ENCODE peak calls at places on chromosomes 6 and 20, in four cellular contexts. B is tibial artery, P is right lobe of liver, D is tibial nerve. Q is an unnamed sample.

GRCh38 chr6:25232478-25232877 is 46.7 kb upstream of the CARMIL1 start:
- DNase-seq in B (no peak), P (no peak), D (no peak), Q (peak; percentile 71)

GRCh38 chr20:25273541-25274358 is 25.9 kb downstream of the PYGB start:
- DNase-seq in B (peak; percentile 65), P (no peak), D (no peak), Q (no peak)

GRCh38 chr6:70520575-70520974 is 46.2 kb upstream of the SDHAF4 start:
- DNase-seq in B (no peak), P (no peak), D (no peak), Q (peak; percentile 12)

GRCh38 chr6:94645191-94645590 is 932.1 kb upstream of the MANEA start:
- DNase-seq in B (no peak), P (no peak), D (no peak), Q (no peak)

GRCh38 chr20:2386516-2387179 is 5.9 kb downstream of the TGM6 start:
- DNase-seq in B (no peak), P (no peak), D (no peak), Q (peak; percentile 88)

GRCh38 chr6:79466222-79466834 is 70.9 kb downstream of the LCA5 start:
- DNase-seq in B (no peak), P (no peak), D (no peak), Q (peak; percentile 19)

GRCh38 chr6:147156218-147156617 is 48.0 kb upstream of the STXBP5 start:
- DNase-seq in B (no peak), P (no peak), D (no peak), Q (no peak)

GRCh38 chr20:7770046-7770445 is 170.2 kb downstream of the HAO1 start:
- DNase-seq in B (no peak), P (no peak), D (no peak), Q (no peak)

GRCh38 chr6:89084542-89084941 is 4.0 kb downstream of the PNRC1 start:
- DNase-seq in B (no peak), P (no peak), D (no peak), Q (no peak)

GRCh38 chr6:33822575-33823395 is 19.0 kb upstream of the MLN start:
- DNase-seq in B (no peak), P (no peak), D (no peak), Q (no peak)

GRCh38 chr6:75602164-75602896 is 650 bp downstream of the SENP6 start:
- DNase-seq in B (peak; percentile 77), P (peak; percentile 72), D (peak; percentile 28), Q (no peak)

GRCh38 chr6:136037885-136038460 is 186.5 kb downstream of the PDE7B start:
- DNase-seq in B (no peak), P (no peak), D (no peak), Q (peak; percentile 19)

GRCh38 chr6:6751615-6752014 is 163.1 kb downstream of the LY86 start:
- DNase-seq in B (no peak), P (no peak), D (peak; percentile 28), Q (no peak)

GRCh38 chr6:167860546-167861226 is 34.0 kb downstream of the AFDN start:
- DNase-seq in B (no peak), P (no peak), D (no peak), Q (no peak)

GRCh38 chr20:17889226-17889625 is 79.4 kb downstream of the SNX5 start:
- DNase-seq in B (no peak), P (no peak), D (no peak), Q (peak; percentile 50)

GRCh38 chr6:64293298-64293697 is 657.7 kb downstream of the PHF3 start:
- DNase-seq in B (no peak), P (no peak), D (no peak), Q (no peak)

GRCh38 chr6:41051873-41052272 is 1.1 kb upstream of the APOBEC2 start:
- DNase-seq in B (no peak), P (no peak), D (no peak), Q (no peak)

GRCh38 chr6:157800420-157801237 is 22.4 kb upstream of the SNX9 start:
- DNase-seq in B (no peak), P (no peak), D (no peak), Q (peak; percentile 47)

GRCh38 chr20:41524980-41525613 is 93.1 kb downstream of the CHD6 start:
- DNase-seq in B (peak; percentile 70), P (peak; percentile 65), D (peak; percentile 43), Q (peak; percentile 29)

GRCh38 chr6:149450679-149451360 is 34.0 kb downstream of the ZC3H12D start:
- DNase-seq in B (peak; percentile 74), P (no peak), D (no peak), Q (no peak)

GRCh38 chr6:21527731-21528130 is 65.8 kb upstream of the SOX4 start:
- DNase-seq in B (no peak), P (no peak), D (no peak), Q (no peak)

GRCh38 chr6:155444120-155444917 is 11.3 kb downstream of the NOX3 start:
- DNase-seq in B (no peak), P (no peak), D (no peak), Q (peak; percentile 9)

GRCh38 chr20:42652261-42652660 is 537.4 kb downstream of the PTPRT start:
- DNase-seq in B (no peak), P (no peak), D (no peak), Q (no peak)

GRCh38 chr20:19880256-19881079 is 122.4 kb downstream of the RIN2 start:
- DNase-seq in B (no peak), P (no peak), D (no peak), Q (peak; percentile 72)

GRCh38 chr6:47146426-47147174 is 104.5 kb upstream of the ADGRF1 start:
- DNase-seq in B (no peak), P (no peak), D (no peak), Q (peak; percentile 60)

GRCh38 chr20:50510706-50511401 is 671 bp downstream of the PTPN1 start:
- DNase-seq in B (no peak), P (peak; percentile 64), D (no peak), Q (no peak)

GRCh38 chr20:53940883-53941546 is 129.4 kb downstream of the BCAS1 start:
- DNase-seq in B (no peak), P (no peak), D (peak; percentile 47), Q (peak; percentile 91)

GRCh38 chr6:11374036-11375010 is 141.9 kb upstream of the NEDD9 start:
- DNase-seq in B (no peak), P (no peak), D (no peak), Q (no peak)

GRCh38 chr6:75601608-75602163 is at the start of gene SENP6:
- DNase-seq in B (peak; percentile 90), P (peak; percentile 89), D (peak; percentile 63), Q (peak; percentile 75)

GRCh38 chr6:168374051-168374502 is 54.5 kb upstream of the DACT2 start:
- DNase-seq in B (no peak), P (no peak), D (no peak), Q (no peak)

GRCh38 chr6:160995271-160995670 is 3.7 kb downstream of the MAP3K4 start:
- DNase-seq in B (no peak), P (no peak), D (no peak), Q (no peak)

GRCh38 chr20:63247678-63248228 is 6.5 kb downstream of the NKAIN4 start:
- DNase-seq in B (no peak), P (no peak), D (no peak), Q (no peak)

GRCh38 chr6:30113377-30113759 is 478 bp upstream of the TRIM31 start:
- DNase-seq in B (no peak), P (no peak), D (no peak), Q (no peak)

GRCh38 chr6:21710908-21711627 is 117.5 kb downstream of the SOX4 start:
- DNase-seq in B (no peak), P (no peak), D (no peak), Q (no peak)

GRCh38 chr6:169008641-169009040 is 245.0 kb downstream of the THBS2 start:
- DNase-seq in B (no peak), P (no peak), D (no peak), Q (no peak)

GRCh38 chr20:9515761-9516657 is 1.6 kb downstream of the LAMP5 start:
- DNase-seq in B (no peak), P (no peak), D (no peak), Q (no peak)

DNA sequence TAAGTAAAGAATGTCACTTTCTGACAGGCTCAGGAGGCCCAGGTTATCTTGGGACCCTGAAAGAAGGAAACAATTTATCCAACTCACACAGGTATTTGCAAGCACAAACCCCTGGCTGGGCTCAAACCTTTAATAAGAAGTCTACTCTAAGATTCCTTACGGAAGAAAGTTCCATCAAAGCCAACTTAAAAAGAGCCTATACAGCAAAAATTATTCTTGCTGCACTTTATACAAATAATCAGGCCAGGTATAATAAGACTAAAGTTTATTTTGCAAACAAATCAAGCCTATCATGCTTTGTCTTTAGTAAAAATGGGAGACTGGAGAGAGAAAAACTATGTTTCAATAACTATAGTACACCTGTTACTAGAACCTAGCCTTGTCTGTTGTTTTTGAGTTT is 102.1 kb downstream of the DTNBP1 start:
- DNase-seq in B (no peak), P (no peak), D (no peak), Q (no peak)
- TF ChIP-seq CTCF in B (no peak), P (no peak), D (no peak), Q (no peak)

DNA sequence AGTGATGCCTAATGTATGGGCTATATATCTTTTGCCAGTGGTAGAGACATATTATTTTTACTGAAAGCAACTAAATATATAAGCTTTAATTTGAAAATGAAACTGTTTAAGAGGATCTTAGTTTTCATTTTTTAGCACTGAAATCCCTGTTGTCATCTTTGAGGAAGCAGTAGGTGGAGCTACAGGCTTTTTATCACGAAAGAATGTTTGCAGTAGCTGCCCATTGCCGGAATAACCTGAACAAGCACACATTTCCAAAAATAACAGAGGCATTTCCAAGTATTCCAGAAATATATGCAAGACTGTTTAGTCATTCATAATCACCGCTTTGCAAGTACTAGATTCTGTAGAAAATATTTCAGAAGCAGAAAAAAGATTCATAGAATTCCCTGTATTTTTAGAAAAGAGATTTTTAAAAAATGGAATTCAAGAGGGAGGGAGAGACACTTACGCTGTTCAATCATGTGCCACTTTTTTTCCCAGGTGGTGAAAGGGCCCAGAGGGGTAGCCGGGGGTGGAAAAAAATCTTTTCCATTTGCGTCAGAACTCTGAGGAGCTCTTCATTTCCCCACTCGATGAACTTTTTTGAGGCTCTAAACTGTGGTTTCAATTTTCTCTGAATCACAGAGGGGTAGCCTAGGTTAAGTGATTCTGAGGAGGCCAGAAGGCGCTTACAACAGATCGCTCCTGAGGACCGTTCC is 142.5 kb upstream of the FERMT1 start:
- DNase-seq in B (no peak), P (no peak), D (peak; percentile 9), Q (peak; percentile 5)
- TF ChIP-seq CTCF in B (peak; percentile 44), P (peak; percentile 39), D (peak; percentile 26), Q (no peak)

GRCh38 chr6:126804255-126805064 is 314.0 kb upstream of the RSPO3 start:
- DNase-seq in B (no peak), P (no peak), D (peak; percentile 73), Q (peak; percentile 57)
- TF ChIP-seq CTCF in B (peak; percentile 60), P (peak; percentile 57), D (peak; percentile 65), Q (peak; percentile 89)

DNA sequence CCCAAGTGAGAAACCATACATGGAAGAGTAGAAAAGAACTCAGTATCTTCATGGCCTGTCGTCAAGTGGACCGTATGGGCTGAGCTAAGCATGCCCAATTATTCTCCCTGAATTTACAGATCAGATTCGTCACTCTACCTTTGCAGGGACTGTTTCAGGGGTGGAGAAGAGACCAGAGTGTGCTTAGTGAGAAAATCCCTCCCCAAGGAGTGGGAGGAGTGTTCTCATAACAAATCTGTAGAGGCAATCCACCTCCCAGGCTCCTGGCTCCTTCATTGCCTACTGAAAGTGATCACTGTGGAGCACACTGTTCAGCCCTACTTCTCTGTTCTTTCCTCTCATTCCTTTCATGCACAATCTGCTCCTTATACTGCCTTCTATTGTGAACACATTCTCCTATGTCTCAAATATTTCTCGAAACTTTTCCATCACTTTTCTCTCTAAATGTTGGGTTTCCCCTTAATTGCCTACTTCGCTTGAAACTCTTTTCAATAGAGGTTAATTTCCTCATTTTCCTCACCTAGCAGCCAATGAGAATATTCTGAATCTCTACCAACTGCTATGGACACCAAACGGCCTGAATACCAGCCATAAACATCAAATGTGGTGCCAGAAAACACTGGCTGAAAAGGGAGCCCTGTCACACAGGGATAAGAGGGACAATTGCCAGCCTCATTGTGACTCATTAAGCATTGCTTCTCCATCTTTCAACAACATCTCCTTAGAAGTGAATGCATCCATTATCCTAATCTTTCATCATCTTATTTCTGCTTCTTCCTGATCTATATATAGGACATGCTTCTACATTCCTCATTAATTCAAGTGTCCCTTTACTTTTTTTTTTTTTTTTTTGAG is 398.3 kb downstream of the UTRN start:
- DNase-seq in B (no peak), P (no peak), D (no peak), Q (peak; percentile 17)
- TF ChIP-seq CTCF in B (no peak), P (no peak), D (no peak), Q (no peak)